ENCODE peak calls at places on chromosome 7, in five cellular contexts. L is tibial artery, Y is astrocyte, E is left lung, W is cardiac muscle cell. F is an unnamed sample. For H3K9me3, the result is how much of the 10 kb centered on the place peaks cover.

GRCh38 chr7:144256112-144256511 is 8.5 kb downstream of the OR2A7 start:
- DNase-seq in L (no peak), Y (no peak), E (no peak), W (no peak), F (no peak)

GRCh38 chr7:37149019-37149814 is 299.4 kb downstream of the ELMO1 start:
- DNase-seq in L (no peak), Y (no peak), E (no peak), W (no peak), F (no peak)

GRCh38 chr7:26815452-26815851 is 48.9 kb downstream of the SKAP2 start:
- DNase-seq in L (no peak), Y (no peak), E (no peak), W (no peak), F (no peak)

GRCh38 chr7:66043681-66044497 is 31.7 kb upstream of the ASL start:
- DNase-seq in L (no peak), Y (peak), E (peak), W (peak), F (no peak)

GRCh38 chr7:49099587-49100326 is 175.4 kb downstream of the CDC14C start:
- DNase-seq in L (no peak), Y (no peak), E (no peak), W (peak), F (no peak)

GRCh38 chr7:39035156-39035555 is 57.4 kb downstream of the POU6F2 start:
- DNase-seq in L (no peak), Y (no peak), E (no peak), W (no peak), F (no peak)

GRCh38 chr7:128274246-128274889 is 33.3 kb downstream of the LEP start:
- DNase-seq in L (no peak), Y (no peak), E (no peak), W (no peak), F (no peak)

GRCh38 chr7:40887099-40887498 is 752.3 kb downstream of the SUGCT start:
- DNase-seq in L (no peak), Y (peak), E (no peak), W (no peak), F (no peak)

GRCh38 chr7:26958834-26959233 is 94.4 kb upstream of the SKAP2 start:
- DNase-seq in L (no peak), Y (peak), E (no peak), W (no peak), F (no peak)

GRCh38 chr7:151062399-151063211 is 3.2 kb downstream of the SLC4A2 start:
- DNase-seq in L (no peak), Y (peak), E (peak), W (peak), F (no peak)

GRCh38 chr7:14902589-14902963 is at the start of gene DGKB:
- DNase-seq in L (no peak), Y (peak), E (no peak), W (peak), F (no peak)

GRCh38 chr7:90250601-90251303 is 5.8 kb downstream of the CFAP69 start:
- DNase-seq in L (no peak), Y (peak), E (no peak), W (no peak), F (no peak)

GRCh38 chr7:113085781-113086390 is 741 bp downstream of the GPR85 start:
- DNase-seq in L (no peak), Y (peak), E (no peak), W (no peak), F (no peak)

GRCh38 chr7:108423089-108423989 is 32.9 kb downstream of the NRCAM start:
- DNase-seq in L (no peak), Y (no peak), E (no peak), W (no peak), F (no peak)

GRCh38 chr7:30920584-30921539 is 9.2 kb downstream of the AQP1 start:
- DNase-seq in L (peak), Y (peak), E (peak), W (peak), F (peak)

GRCh38 chr7:117124585-117125220 is 171.4 kb downstream of the ST7 start:
- DNase-seq in L (peak), Y (peak), E (no peak), W (peak), F (peak)

GRCh38 chr7:21617916-21618390 is 75.1 kb downstream of the DNAH11 start:
- DNase-seq in L (peak), Y (peak), E (no peak), W (no peak), F (peak)

GRCh38 chr7:108246227-108246837 is 116.2 kb upstream of the LAMB4 start:
- DNase-seq in L (no peak), Y (peak), E (no peak), W (peak), F (no peak)

GRCh38 chr7:1302936-1303335 is 70.3 kb downstream of the UNCX start:
- DNase-seq in L (no peak), Y (no peak), E (no peak), W (no peak), F (no peak)

GRCh38 chr7:118111347-118111746 is 72.6 kb upstream of the LSM8 start:
- DNase-seq in L (no peak), Y (no peak), E (no peak), W (no peak), F (no peak)

GRCh38 chr7:51639661-51640340 is 323.2 kb upstream of the COBL start:
- DNase-seq in L (no peak), Y (peak), E (no peak), W (no peak), F (no peak)

GRCh38 chr7:23863209-23863798 is 153.3 kb downstream of the STK31 start:
- DNase-seq in L (no peak), Y (peak), E (no peak), W (peak), F (no peak)

GRCh38 chr7:85469446-85469970 is 282.7 kb upstream of the SEMA3D start:
- DNase-seq in L (no peak), Y (peak), E (no peak), W (no peak), F (no peak)

GRCh38 chr7:110253083-110253482 is 837.8 kb upstream of the LRRN3 start:
- DNase-seq in L (no peak), Y (peak), E (no peak), W (peak), F (no peak)

DNA sequence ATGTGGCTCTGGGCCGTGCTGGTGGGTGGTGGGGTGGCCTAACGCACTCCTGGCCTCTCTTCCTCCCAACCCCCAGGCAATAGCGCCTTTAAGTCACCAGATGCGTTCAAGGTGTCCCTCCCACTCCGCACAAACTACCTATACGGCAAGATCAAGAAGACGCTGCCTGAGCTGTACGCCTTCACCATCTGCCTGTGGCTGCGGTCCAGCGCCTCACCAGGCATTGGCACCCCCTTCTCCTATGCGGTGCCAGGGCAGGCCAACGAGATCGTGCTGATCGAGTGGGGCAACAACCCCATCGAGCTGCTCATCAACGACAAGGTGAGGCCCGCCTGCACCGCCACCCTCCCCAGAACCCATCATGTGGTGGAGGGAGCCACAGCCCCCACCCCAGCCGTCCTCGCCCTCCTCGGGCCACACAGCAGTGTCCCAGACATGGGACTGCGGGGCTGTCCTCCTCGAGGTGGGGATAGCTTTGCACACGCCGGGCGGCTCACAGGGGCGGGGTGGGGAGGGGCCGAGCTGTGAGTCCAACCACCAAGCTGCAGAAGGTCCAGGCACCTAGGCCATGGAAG is 7.8 kb downstream of the NPTX2 start:
- DNase-seq in L (no peak), Y (no peak), E (no peak), W (no peak), F (no peak)
- H3K9me3 ChIP-seq in L (under half), Y (under half), E (under half), W (under half), F (under half)

DNA sequence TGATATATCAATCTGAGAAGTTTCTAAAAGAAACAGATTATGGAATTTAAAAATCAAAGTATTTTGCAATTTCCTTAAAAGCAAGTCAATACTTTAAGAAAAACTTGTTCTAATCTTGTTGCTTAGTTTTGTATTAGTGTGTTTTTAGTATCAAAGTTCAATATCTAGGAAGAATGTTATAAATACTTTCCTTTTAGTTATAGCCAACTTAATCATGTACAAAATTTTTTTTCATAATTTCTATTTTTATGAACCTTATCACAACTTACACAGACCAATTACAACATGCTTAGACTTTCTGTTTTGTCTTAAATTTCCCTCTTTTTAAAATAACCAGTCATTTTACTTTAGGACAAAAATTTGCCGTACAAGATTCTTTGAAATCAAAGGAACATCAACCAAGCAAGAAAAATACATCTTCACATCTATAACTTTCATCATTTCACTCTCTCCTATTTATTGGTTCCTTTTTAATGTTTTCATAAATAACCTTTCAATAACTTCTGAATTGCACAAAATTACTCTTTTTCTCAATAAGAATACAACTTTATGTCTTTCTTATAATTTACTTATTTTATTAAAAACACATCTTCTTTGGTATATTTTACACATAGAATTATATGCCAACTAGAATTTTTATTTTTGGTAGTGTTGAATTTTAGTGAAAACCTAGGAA is 308.2 kb upstream of the GLI3 start:
- DNase-seq in L (no peak), Y (no peak), E (no peak), W (no peak), F (no peak)
- H3K9me3 ChIP-seq in L (under half), Y (under half), E (under half), W (under half), F (under half)

GRCh38 chr7:156858523-156858922 is 34.5 kb downstream of the LMBR1 start:
- DNase-seq in L (no peak), Y (no peak), E (no peak), W (no peak), F (no peak)

GRCh38 chr7:156854654-156855053 is 38.3 kb downstream of the LMBR1 start:
- DNase-seq in L (no peak), Y (no peak), E (no peak), W (no peak), F (no peak)

GRCh38 chr7:156861212-156861611 is 31.8 kb downstream of the LMBR1 start:
- DNase-seq in L (no peak), Y (no peak), E (no peak), W (no peak), F (no peak)

DNA sequence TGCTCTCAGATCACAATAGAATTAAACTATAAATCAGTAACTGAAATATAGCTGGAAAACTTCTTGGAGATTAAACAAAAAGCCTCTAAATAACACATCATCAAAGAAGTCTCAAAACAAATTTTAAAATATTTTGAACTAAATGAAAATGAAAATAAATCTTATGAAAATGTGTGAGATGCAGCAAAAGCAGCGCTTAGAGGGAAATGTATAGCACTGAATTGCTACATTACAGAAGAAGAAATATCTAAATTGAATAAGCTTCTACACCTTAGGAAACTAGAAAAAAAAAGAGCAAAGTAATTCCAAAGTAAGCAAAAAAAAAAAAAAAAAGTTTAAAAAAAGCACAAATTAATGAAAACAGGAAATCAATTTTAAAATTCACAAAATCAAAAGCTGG is 35.2 kb downstream of the LMBR1 start:
- DNase-seq in L (no peak), Y (no peak), E (no peak), W (no peak), F (no peak)
- H3K9me3 ChIP-seq in L (under half), Y (under half), E (under half), W (under half), F (under half)

DNA sequence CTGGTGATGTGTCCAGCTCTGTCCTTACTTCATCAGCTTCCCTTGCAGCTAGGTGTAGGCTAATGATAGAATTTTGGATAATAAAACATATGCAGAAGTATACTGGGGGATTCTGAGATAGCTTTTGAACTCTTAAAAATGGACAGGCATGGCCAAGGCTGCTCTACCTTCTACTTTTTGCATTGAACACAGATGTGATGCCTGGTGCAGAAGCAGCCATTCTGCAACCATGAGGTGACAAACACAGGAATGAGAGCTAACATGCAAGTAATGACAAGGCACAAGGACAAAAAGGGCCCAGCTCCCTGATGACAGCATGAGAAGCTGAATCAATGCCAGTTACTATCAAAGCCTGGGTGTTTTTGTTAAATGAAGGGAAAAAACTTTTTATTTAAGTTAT is 686.5 kb upstream of the AUTS2 start:
- DNase-seq in L (no peak), Y (no peak), E (no peak), W (no peak), F (no peak)
- H3K9me3 ChIP-seq in L (under half), Y (under half), E (under half), W (under half), F (under half)

GRCh38 chr7:138502023-138502767 is 42.1 kb downstream of the TRIM24 start:
- DNase-seq in L (no peak), Y (no peak), E (no peak), W (no peak), F (no peak)

GRCh38 chr7:138493535-138493934 is 33.5 kb downstream of the TRIM24 start:
- DNase-seq in L (no peak), Y (no peak), E (no peak), W (no peak), F (no peak)

GRCh38 chr7:138500892-138501291 is 40.8 kb downstream of the TRIM24 start:
- DNase-seq in L (no peak), Y (no peak), E (no peak), W (no peak), F (no peak)

GRCh38 chr7:138495485-138495884 is 35.4 kb downstream of the TRIM24 start:
- DNase-seq in L (no peak), Y (no peak), E (no peak), W (no peak), F (no peak)

GRCh38 chr7:138499340-138499739 is 39.3 kb downstream of the TRIM24 start:
- DNase-seq in L (no peak), Y (no peak), E (no peak), W (no peak), F (no peak)
- H3K9me3 ChIP-seq in L (under half), Y (under half), E (under half), W (under half), F (under half)

GRCh38 chr7:57399251-57399940 is 50.6 kb upstream of the ZNF716 start:
- DNase-seq in L (no peak), Y (no peak), E (no peak), W (no peak), F (no peak)
- H3K9me3 ChIP-seq in L (under half), Y (under half), E (under half), W (under half), F (half or more)

GRCh38 chr7:29017666-29018065 is 59.5 kb upstream of the TRIL start:
- DNase-seq in L (no peak), Y (peak), E (no peak), W (no peak), F (no peak)

GRCh38 chr7:29019896-29020295 is 61.8 kb upstream of the TRIL start:
- DNase-seq in L (no peak), Y (no peak), E (no peak), W (no peak), F (no peak)

GRCh38 chr7:29019275-29019820 is 61.2 kb upstream of the TRIL start:
- DNase-seq in L (no peak), Y (no peak), E (no peak), W (no peak), F (no peak)

GRCh38 chr7:29022291-29022988 is 64.3 kb upstream of the TRIL start:
- DNase-seq in L (no peak), Y (no peak), E (no peak), W (no peak), F (no peak)
- H3K9me3 ChIP-seq in L (under half), Y (under half), E (under half), W (under half), F (half or more)

DNA sequence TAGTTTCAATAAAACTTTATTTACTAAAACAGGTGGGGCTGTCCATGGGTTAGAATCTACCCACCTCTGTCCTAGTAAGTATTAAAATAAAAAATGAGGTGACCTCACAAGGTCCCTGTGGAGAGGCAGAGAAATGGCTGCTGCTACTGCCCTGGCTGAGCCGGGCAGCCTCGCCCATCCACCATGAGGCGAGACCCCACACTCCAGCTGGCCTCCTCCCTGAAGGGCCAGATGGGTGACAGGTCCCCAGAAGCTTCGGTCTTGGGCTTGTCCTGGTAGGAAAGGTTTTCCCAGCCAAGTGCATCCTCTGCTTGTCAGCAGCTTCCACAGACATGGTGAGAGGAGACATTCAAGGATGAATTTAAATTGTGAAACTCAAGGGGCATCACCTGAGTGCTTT is 565.8 kb downstream of the PTPRN2 start:
- DNase-seq in L (peak), Y (no peak), E (no peak), W (no peak), F (no peak)
- H3K9me3 ChIP-seq in L (under half), Y (under half), E (under half), W (under half), F (under half)

GRCh38 chr7:16399265-16399801 is 22.0 kb downstream of the CRPPA start:
- DNase-seq in L (no peak), Y (peak), E (peak), W (peak), F (no peak)
- H3K9me3 ChIP-seq in L (under half), Y (under half), E (under half), W (under half), F (under half)